ENCODE peak calls at places on chromosomes 5 and 9, in four cellular contexts. One of them, this sample, is unnamed.

GRCh38 chr5:22560115-22560514 is 293.0 kb downstream of the CDH12 start:
- DNase-seq in AG20443: peak; percentile 8
- DNase-seq in nephron progenitor cell: no peak
- DNase-seq in AG09319: peak; percentile 39
- DNase-seq in this sample: no peak

GRCh38 chr5:132009706-132010405 is 1.6 kb downstream of the ACSL6 start:
- DNase-seq in AG09319: no peak
- DNase-seq in nephron progenitor cell: no peak
- DNase-seq in AG20443: no peak
- DNase-seq in this sample: no peak

GRCh38 chr9:116144038-116144437 is 9.6 kb upstream of the PAPPA start:
- DNase-seq in AG09319: no peak
- DNase-seq in AG20443: peak; percentile 29
- DNase-seq in nephron progenitor cell: no peak
- DNase-seq in this sample: no peak

GRCh38 chr9:70389188-70389587 is 25.3 kb downstream of the KLF9 start:
- DNase-seq in nephron progenitor cell: no peak
- DNase-seq in AG09319: no peak
- DNase-seq in AG20443: no peak
- DNase-seq in this sample: no peak

GRCh38 chr9:71819115-71819739 is 50.9 kb upstream of the CEMIP2 start:
- DNase-seq in nephron progenitor cell: peak; percentile 58
- DNase-seq in AG09319: no peak
- DNase-seq in AG20443: peak; percentile 35
- DNase-seq in this sample: no peak

GRCh38 chr5:125050926-125051325 is 304.5 kb upstream of the ZNF608 start:
- DNase-seq in nephron progenitor cell: no peak
- DNase-seq in AG09319: no peak
- DNase-seq in AG20443: no peak
- DNase-seq in this sample: no peak

GRCh38 chr5:134003957-134004625 is 684 bp downstream of the VDAC1 start:
- DNase-seq in AG20443: peak; percentile 85
- DNase-seq in nephron progenitor cell: peak; percentile 66
- DNase-seq in AG09319: peak; percentile 7
- DNase-seq in this sample: peak; percentile 37

GRCh38 chr9:70412678-70413426 is 1.6 kb downstream of the KLF9 start:
- DNase-seq in AG20443: peak; percentile 70
- DNase-seq in AG09319: peak; percentile 70
- DNase-seq in nephron progenitor cell: peak; percentile 36
- DNase-seq in this sample: peak; percentile 68

GRCh38 chr5:84603557-84604185 is 219.0 kb upstream of the EDIL3 start:
- DNase-seq in AG20443: peak; percentile 19
- DNase-seq in AG09319: peak; percentile 69
- DNase-seq in nephron progenitor cell: no peak
- DNase-seq in this sample: peak; percentile 3

GRCh38 chr5:154937186-154937717 is 759 bp downstream of the GEMIN5 start:
- DNase-seq in nephron progenitor cell: no peak
- DNase-seq in AG20443: peak; percentile 10
- DNase-seq in AG09319: no peak
- DNase-seq in this sample: no peak

GRCh38 chr9:6090272-6090671 is 74.8 kb upstream of the RANBP6 start:
- DNase-seq in nephron progenitor cell: no peak
- DNase-seq in AG09319: no peak
- DNase-seq in AG20443: no peak
- DNase-seq in this sample: no peak

GRCh38 chr5:136006767-136007251 is 22.0 kb upstream of the TGFBI start:
- DNase-seq in nephron progenitor cell: no peak
- DNase-seq in AG09319: peak; percentile 50
- DNase-seq in AG20443: peak; percentile 74
- DNase-seq in this sample: no peak

GRCh38 chr9:38662763-38663593 is 42.6 kb upstream of the ANKRD18A start:
- DNase-seq in nephron progenitor cell: no peak
- DNase-seq in AG20443: no peak
- DNase-seq in AG09319: no peak
- DNase-seq in this sample: peak; percentile 19

GRCh38 chr9:30774326-30774725 is 1610.1 kb upstream of the ACO1 start:
- DNase-seq in AG09319: no peak
- DNase-seq in AG20443: no peak
- DNase-seq in nephron progenitor cell: peak; percentile 7
- DNase-seq in this sample: no peak

GRCh38 chr5:173472784-173473278 is 143.6 kb downstream of the BOD1 start:
- DNase-seq in AG20443: peak; percentile 39
- DNase-seq in AG09319: no peak
- DNase-seq in nephron progenitor cell: no peak
- DNase-seq in this sample: no peak

GRCh38 chr9:38079410-38080105 is 10.5 kb upstream of the SHB start:
- DNase-seq in AG20443: no peak
- DNase-seq in nephron progenitor cell: no peak
- DNase-seq in AG09319: no peak
- DNase-seq in this sample: no peak

GRCh38 chr9:103471241-103471640 is 476.1 kb downstream of the CYLC2 start:
- DNase-seq in AG09319: no peak
- DNase-seq in AG20443: no peak
- DNase-seq in nephron progenitor cell: no peak
- DNase-seq in this sample: no peak

GRCh38 chr5:159184858-159185381 is 24.4 kb downstream of the RNF145 start:
- DNase-seq in nephron progenitor cell: peak; percentile 4
- DNase-seq in AG09319: no peak
- DNase-seq in AG20443: peak; percentile 65
- DNase-seq in this sample: no peak

GRCh38 chr5:126939887-126940286 is 90.5 kb downstream of the MARCHF3 start:
- DNase-seq in AG09319: no peak
- DNase-seq in AG20443: no peak
- DNase-seq in nephron progenitor cell: no peak
- DNase-seq in this sample: no peak

GRCh38 chr9:101219030-101219429 is 165.8 kb downstream of the BAAT start:
- DNase-seq in AG20443: no peak
- DNase-seq in nephron progenitor cell: no peak
- DNase-seq in AG09319: no peak
- DNase-seq in this sample: no peak

This sample was measured in occipital lobe.